ENCODE peak calls at places on chromosomes 11 and 22, in nine cellular contexts. F, D, U, L, T, I, B, Z and Q are unnamed samples.

GRCh38 chr11:109892321-109892794 is 200.8 kb upstream of the ZC3H12C start:
- DNase-seq in F (no peak), D (no peak), U (no peak), L (no peak), T (peak), I (peak), B (no peak), Z (no peak), Q (no peak)

GRCh38 chr11:705646-706438 is at the start of gene EPS8L2:
- DNase-seq in F (peak), D (peak), U (peak), L (no peak), T (no peak), I (no peak), B (peak), Z (no peak), Q (no peak)

GRCh38 chr11:86802601-86803051 is 2.3 kb downstream of the PRSS23 start:
- DNase-seq in F (no peak), D (peak), U (peak), L (no peak), T (peak), I (peak), B (no peak), Z (no peak), Q (no peak)

GRCh38 chr11:16393335-16393734 is 37.0 kb upstream of the SOX6 start:
- DNase-seq in F (no peak), D (no peak), U (no peak), L (no peak), T (no peak), I (no peak), B (no peak), Z (no peak), Q (no peak)

GRCh38 chr22:37804502-37804885 is 3.2 kb upstream of the GCAT start:
- DNase-seq in F (peak), D (no peak), U (peak), L (no peak), T (no peak), I (no peak), B (no peak), Z (no peak), Q (no peak)

GRCh38 chr11:131865860-131866259 is 495.4 kb downstream of the NTM start:
- DNase-seq in F (no peak), D (no peak), U (no peak), L (no peak), T (no peak), I (no peak), B (no peak), Z (no peak), Q (no peak)

GRCh38 chr11:127074151-127074761 is 73.7 kb upstream of the KIRREL3 start:
- DNase-seq in F (peak), D (peak), U (peak), L (no peak), T (no peak), I (no peak), B (no peak), Z (no peak), Q (no peak)

GRCh38 chr22:46394622-46395021 is 59.1 kb downstream of the TRMU start:
- DNase-seq in F (no peak), D (no peak), U (no peak), L (no peak), T (no peak), I (no peak), B (no peak), Z (no peak), Q (no peak)

GRCh38 chr22:35175392-35175791 is 81.9 kb upstream of the HMGXB4 start:
- DNase-seq in F (no peak), D (no peak), U (no peak), L (no peak), T (no peak), I (no peak), B (no peak), Z (no peak), Q (no peak)

GRCh38 chr11:104995001-104995408 is 26.6 kb upstream of the CASP4 start:
- DNase-seq in F (no peak), D (no peak), U (no peak), L (no peak), T (no peak), I (no peak), B (no peak), Z (no peak), Q (no peak)